ENCODE peak calls at places on chromosome 1, in nine cellular contexts. I is naive thymus-derived CD4-positive, alpha-beta T cell; H is A549; Y is transverse colon; B is heart right ventricle; M is body of pancreas; A is neural progenitor cell; X is ascending aorta; U is SJSA1. J is an unnamed sample.

GRCh38 chr1:22350171-22350961 is 101.3 kb upstream of the ZBTB40 start:
- DNase-seq in U (no peak), B (no peak), I (no peak), M (no peak), A (peak), Y (no peak), H (no peak), X (no peak), J (no peak)

GRCh38 chr1:86546787-86547221 is at the start of gene CLCA4:
- DNase-seq in H (no peak), I (no peak), Y (no peak), M (no peak), X (no peak), U (no peak), A (no peak), B (no peak), J (no peak)

GRCh38 chr1:227948493-227949260 is 945 bp upstream of the WNT9A start:
- DNase-seq in X (no peak), A (no peak), H (peak), M (no peak), Y (no peak), U (peak), I (no peak), B (no peak), J (no peak)

GRCh38 chr1:21439345-21439720 is 604 bp upstream of the NBPF3 start:
- DNase-seq in I (no peak), U (no peak), X (no peak), M (no peak), B (no peak), A (no peak), H (no peak), Y (no peak), J (no peak)

GRCh38 chr1:36248250-36248894 is 24.1 kb downstream of the THRAP3 start:
- DNase-seq in Y (peak), B (no peak), X (peak), U (peak), M (peak), I (no peak), H (peak), A (no peak), J (peak)

GRCh38 chr1:212583643-212584042 is 24.9 kb upstream of the ATF3 start:
- DNase-seq in U (no peak), Y (no peak), A (no peak), I (no peak), H (no peak), M (no peak), B (no peak), X (no peak), J (no peak)

GRCh38 chr1:184791199-184791935 is 36.7 kb upstream of the EDEM3 start:
- DNase-seq in X (no peak), B (no peak), H (no peak), U (no peak), M (no peak), A (no peak), Y (no peak), I (no peak), J (no peak)

GRCh38 chr1:37288900-37289299 is 185.5 kb upstream of the ZC3H12A start:
- DNase-seq in B (no peak), Y (peak), X (no peak), M (no peak), U (no peak), H (no peak), A (no peak), I (no peak), J (no peak)

GRCh38 chr1:236128646-236129178 is 13.6 kb upstream of the GPR137B start:
- DNase-seq in Y (no peak), U (no peak), M (no peak), I (no peak), A (no peak), H (no peak), B (no peak), X (no peak), J (no peak)

GRCh38 chr1:17377325-17377953 is 5.4 kb downstream of the PADI6 start:
- DNase-seq in H (no peak), I (no peak), X (no peak), Y (no peak), B (no peak), U (no peak), M (no peak), A (no peak), J (peak)

GRCh38 chr1:160108888-160109662 is 6.5 kb upstream of the ATP1A2 start:
- DNase-seq in A (peak), I (no peak), U (no peak), M (peak), Y (no peak), X (no peak), B (no peak), H (peak), J (no peak)

GRCh38 chr1:47431534-47431933 is 6.3 kb upstream of the FOXD2 start:
- DNase-seq in B (no peak), I (no peak), Y (no peak), X (no peak), U (no peak), M (no peak), A (no peak), H (no peak), J (no peak)

GRCh38 chr1:66237722-66238479 is 296.1 kb upstream of the SGIP1 start:
- DNase-seq in Y (no peak), U (no peak), A (no peak), H (peak), X (no peak), I (no peak), B (no peak), M (no peak), J (peak)

GRCh38 chr1:23214640-23215039 is 2.7 kb downstream of the HTR1D start:
- DNase-seq in H (no peak), X (no peak), M (no peak), Y (no peak), A (no peak), U (no peak), I (no peak), B (no peak), J (no peak)

DNA sequence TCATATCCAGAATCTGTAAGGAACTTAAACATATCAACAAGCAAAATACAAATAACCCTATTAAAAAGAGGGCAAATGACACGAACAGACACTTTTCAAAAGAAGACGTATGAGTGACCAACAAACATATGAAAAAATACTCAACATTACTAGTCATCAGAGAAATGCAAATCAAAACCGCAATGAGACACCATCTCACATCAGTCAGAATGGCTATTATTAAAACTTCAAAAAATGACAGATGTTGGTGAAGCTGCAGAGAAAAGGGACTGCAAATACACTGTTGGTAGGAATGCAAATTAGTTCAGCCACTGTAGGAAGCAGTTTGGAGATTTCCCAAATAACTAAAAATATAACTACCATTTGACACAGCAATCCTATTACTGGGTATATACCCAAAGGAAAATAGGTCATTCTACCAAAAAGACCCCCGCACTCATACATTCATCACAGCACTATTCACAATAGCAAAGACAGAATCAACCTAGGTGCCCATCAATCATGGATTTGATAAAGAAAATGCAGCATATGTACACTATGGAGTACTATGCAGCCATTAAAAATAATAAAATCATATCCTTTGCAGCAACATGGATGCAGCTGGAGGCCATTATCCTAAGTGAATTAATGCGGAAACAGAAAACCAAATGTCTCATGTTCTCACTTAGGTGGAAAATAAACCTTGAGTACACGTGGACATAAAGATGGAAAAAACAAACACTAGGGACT is 230.1 kb upstream of the RAB4A start:
- DNase-seq in H (no peak), I (no peak), Y (no peak), U (no peak), A (no peak), X (no peak), B (no peak), M (no peak), J (no peak)
- H3K4me3 ChIP-seq in H (no peak), I (no peak), Y (no peak), U (no peak), A (no peak), X (no peak), B (no peak), M (no peak), J (no peak)

GRCh38 chr1:24386241-24386640 is 27.3 kb downstream of the STPG1 start:
- DNase-seq in B (no peak), X (no peak), U (peak), A (no peak), H (no peak), I (no peak), M (no peak), Y (no peak), J (no peak)
- H3K4me3 ChIP-seq in B (no peak), X (no peak), U (no peak), A (no peak), H (no peak), I (no peak), M (no peak), Y (no peak), J (no peak)

GRCh38 chr1:18948048-18948912 is 8.2 kb downstream of the IFFO2 start:
- DNase-seq in A (no peak), Y (no peak), U (no peak), M (no peak), H (no peak), B (no peak), I (peak), X (peak), J (no peak)

GRCh38 chr1:18945401-18945849 is 11.1 kb downstream of the IFFO2 start:
- DNase-seq in H (no peak), A (peak), X (no peak), U (no peak), B (peak), Y (peak), I (no peak), M (no peak), J (peak)

GRCh38 chr1:18947570-18947969 is 8.9 kb downstream of the IFFO2 start:
- DNase-seq in X (no peak), I (no peak), Y (no peak), M (no peak), U (no peak), B (no peak), H (no peak), A (no peak), J (no peak)

GRCh38 chr1:18944810-18945209 is 11.7 kb downstream of the IFFO2 start:
- DNase-seq in Y (no peak), A (no peak), X (no peak), U (no peak), B (no peak), M (no peak), H (no peak), I (no peak), J (no peak)

DNA sequence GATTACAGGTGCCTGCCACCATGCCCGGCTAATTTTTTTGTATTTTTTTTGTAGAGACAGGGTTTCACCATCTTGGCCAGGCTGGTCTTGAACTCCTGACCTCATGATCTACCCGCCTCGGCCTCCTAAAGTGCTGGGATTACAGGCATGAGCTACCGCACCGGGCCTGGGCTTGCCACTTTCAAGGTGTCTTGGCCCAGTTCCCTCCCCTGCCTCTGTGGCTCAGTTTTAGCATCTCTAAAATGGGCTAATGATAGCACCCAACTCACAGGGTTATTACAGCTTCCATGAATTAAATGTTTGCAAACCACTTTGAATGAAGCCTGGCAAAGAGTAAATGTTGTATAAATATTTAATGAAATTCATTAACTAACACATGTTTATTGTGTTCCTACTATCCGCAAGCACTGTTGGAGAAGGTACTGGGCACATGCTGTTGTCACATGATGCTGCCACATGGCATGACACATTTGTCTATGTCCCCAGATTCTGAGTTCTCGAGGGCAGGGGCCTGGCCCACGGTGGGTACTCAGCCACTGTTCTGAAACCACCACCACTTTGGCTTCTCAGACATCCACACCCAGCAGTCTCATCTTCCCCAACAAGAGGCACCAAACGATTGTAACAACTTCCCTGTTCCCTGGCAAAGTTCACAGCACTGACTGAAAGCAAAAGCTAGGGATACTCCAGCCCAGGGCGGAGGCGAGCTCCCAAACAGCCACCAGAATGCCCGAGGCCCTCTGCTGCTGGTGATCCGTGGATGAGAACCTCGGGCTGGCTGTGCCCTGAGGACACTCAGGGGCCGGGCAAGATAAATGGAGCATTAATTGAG is 9.7 kb downstream of the IFFO2 start:
- DNase-seq in U (no peak), I (no peak), B (no peak), M (no peak), X (no peak), Y (no peak), A (no peak), H (no peak), J (no peak)
- H3K4me3 ChIP-seq in U (no peak), I (no peak), B (no peak), M (no peak), X (no peak), Y (no peak), A (no peak), H (no peak), J (no peak)

DNA sequence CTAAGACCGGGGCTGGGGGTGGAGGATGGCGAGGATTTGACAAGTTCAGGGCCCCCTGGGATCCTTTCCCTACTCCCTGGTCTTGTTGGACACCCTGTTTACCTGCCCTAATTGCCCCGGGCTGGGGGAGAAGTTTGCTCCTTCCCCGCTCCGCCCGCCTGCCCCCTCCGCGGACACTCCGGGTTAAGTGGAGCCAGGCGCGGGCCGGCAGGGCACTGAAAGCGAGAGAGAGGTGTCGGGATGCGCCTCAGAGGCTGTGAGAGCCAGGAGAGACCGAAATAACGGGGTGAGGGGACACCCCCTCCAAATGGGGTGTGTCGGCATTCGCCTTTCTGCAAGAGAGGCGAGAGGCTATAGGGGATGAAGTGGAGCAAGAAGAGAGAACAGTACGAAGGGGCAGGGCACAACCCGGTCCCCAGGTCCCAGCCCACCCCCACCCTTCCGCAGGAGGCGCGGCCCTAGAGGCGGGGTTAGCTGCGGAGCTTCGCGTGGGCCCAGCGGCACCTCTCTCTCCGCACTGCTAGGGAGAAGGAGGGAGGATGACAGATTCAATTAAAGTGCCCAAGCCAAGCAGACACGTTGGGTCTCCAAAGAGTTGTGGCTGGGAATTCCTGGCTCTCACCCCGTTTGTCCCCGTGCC is 3.8 kb downstream of the EFNA3 start:
- DNase-seq in M (no peak), B (no peak), H (no peak), U (no peak), X (no peak), A (peak), Y (peak), I (no peak), J (no peak)
- H3K4me3 ChIP-seq in M (no peak), B (peak), H (peak), U (no peak), X (peak), A (peak), Y (peak), I (peak), J (peak)

J was measured in prostate gland.